ENCODE peak calls at places on chromosomes 7 and 10, in ten cellular contexts. E is body of pancreas; R is heart left ventricle; M is hepatocyte; W is fibroblast of lung; L is naive thymus-derived CD4-positive, alpha-beta T cell; I is psoas muscle; P is keratinocyte; T is SK-N-SH; B is cardiac muscle cell. K is an unnamed sample.

GRCh38 chr7:2521952-2522591 is 2.5 kb downstream of the LFNG start:
- DNase-seq in E (peak; percentile 48), R (peak; percentile 80), M (no peak), W (no peak), L (peak; percentile 64), I (peak; percentile 50), P (no peak), T (no peak), B (peak; percentile 39), K (no peak)

GRCh38 chr10:130631139-130631864 is 495.1 kb downstream of the GLRX3 start:
- DNase-seq in E (no peak), R (no peak), M (no peak), W (no peak), L (no peak), I (no peak), P (no peak), T (no peak), B (no peak), K (no peak)

GRCh38 chr7:45173596-45174327 is 16.2 kb downstream of the RAMP3 start:
- DNase-seq in E (no peak), R (peak; percentile 14), M (no peak), W (no peak), L (no peak), I (no peak), P (no peak), T (no peak), B (no peak), K (no peak)

GRCh38 chr10:5555031-5555510 is 30.3 kb downstream of the CALML3 start:
- DNase-seq in E (no peak), R (no peak), M (no peak), W (peak; percentile 24), L (no peak), I (no peak), P (no peak), T (no peak), B (no peak), K (no peak)

GRCh38 chr10:86611386-86611785 is 43.0 kb upstream of the OPN4 start:
- DNase-seq in E (no peak), R (no peak), M (no peak), W (no peak), L (no peak), I (no peak), P (no peak), T (no peak), B (no peak), K (no peak)

GRCh38 chr7:73839290-73839689 is 3.0 kb downstream of the METTL27 start:
- DNase-seq in E (no peak), R (no peak), M (no peak), W (no peak), L (no peak), I (no peak), P (no peak), T (no peak), B (no peak), K (no peak)

GRCh38 chr7:27176962-27177794 is 3.1 kb upstream of the HOXA10 start:
- DNase-seq in E (peak; percentile 6), R (no peak), M (no peak), W (no peak), L (no peak), I (no peak), P (no peak), T (no peak), B (no peak), K (no peak)

GRCh38 chr7:34128762-34129161 is 223.4 kb downstream of the BMPER start:
- DNase-seq in E (no peak), R (no peak), M (no peak), W (no peak), L (no peak), I (no peak), P (no peak), T (no peak), B (peak; percentile 78), K (no peak)

GRCh38 chr10:22723783-22724182 is 9.4 kb upstream of the PIP4K2A start:
- DNase-seq in E (no peak), R (no peak), M (no peak), W (no peak), L (no peak), I (no peak), P (no peak), T (no peak), B (no peak), K (no peak)

GRCh38 chr10:95208702-95209391 is 14.8 kb downstream of the ACSM6 start:
- DNase-seq in E (no peak), R (no peak), M (no peak), W (peak; percentile 25), L (no peak), I (no peak), P (no peak), T (peak; percentile 37), B (peak; percentile 26), K (no peak)
- H3K27ac ChIP-seq in E (no peak overlapping the region), R (no peak overlapping the region), M (no peak overlapping the region), W (no peak overlapping the region), L (no peak overlapping the region), I (no peak overlapping the region), P (no peak overlapping the region), T (no peak overlapping the region), B (no peak overlapping the region), K (no peak overlapping the region)

GRCh38 chr10:7409045-7409731 is 1.6 kb downstream of the SFMBT2 start:
- DNase-seq in E (no peak), R (peak; percentile 34), M (peak; percentile 31), W (peak; percentile 66), L (peak; percentile 61), I (peak; percentile 25), P (no peak), T (peak; percentile 74), B (peak; percentile 7), K (no peak)

GRCh38 chr10:7411671-7412481 is 1.0 kb upstream of the SFMBT2 start:
- DNase-seq in E (no peak), R (no peak), M (peak; percentile 10), W (no peak), L (peak; percentile 30), I (peak; percentile 25), P (no peak), T (peak; percentile 38), B (no peak), K (no peak)

GRCh38 chr10:7410800-7411670 is at the start of gene SFMBT2:
- DNase-seq in E (peak; percentile 50), R (peak; percentile 68), M (peak; percentile 75), W (peak; percentile 89), L (peak; percentile 71), I (peak; percentile 64), P (peak; percentile 7), T (peak; percentile 92), B (peak; percentile 76), K (peak; percentile 73)

GRCh38 chr10:7409732-7410168 is 1.1 kb downstream of the SFMBT2 start:
- DNase-seq in E (no peak), R (no peak), M (peak; percentile 17), W (peak; percentile 47), L (no peak), I (no peak), P (no peak), T (peak; percentile 52), B (no peak), K (no peak)

DNA sequence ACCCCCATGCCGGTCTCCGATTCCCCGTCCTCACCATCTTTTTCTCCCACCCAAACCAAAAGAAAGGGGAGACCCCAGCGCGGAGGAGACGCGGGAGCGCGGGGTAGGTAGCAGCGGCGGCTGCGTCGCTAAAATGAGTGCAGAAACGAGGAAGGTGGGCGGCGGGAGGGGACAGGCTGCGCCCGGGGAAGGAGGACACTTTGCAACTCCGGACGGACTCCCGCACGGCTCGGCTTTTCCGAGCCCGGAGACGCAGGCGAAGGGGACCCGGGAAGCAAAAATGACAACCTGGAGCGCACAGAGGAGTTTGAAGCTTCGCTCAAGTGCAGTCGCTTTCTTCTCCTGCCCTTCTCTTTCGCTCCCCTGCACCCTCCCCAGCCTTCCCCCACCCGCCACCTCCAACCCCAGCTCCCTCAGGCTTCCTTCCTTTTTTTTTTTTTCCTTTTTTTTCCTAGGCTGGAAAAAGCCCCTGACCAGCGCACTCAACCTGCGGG is 481 bp downstream of the SFMBT2 start:
- DNase-seq in E (no peak), R (peak; percentile 32), M (peak; percentile 33), W (peak; percentile 22), L (peak; percentile 61), I (peak; percentile 31), P (no peak), T (peak; percentile 60), B (peak; percentile 9), K (no peak)
- H3K27ac ChIP-seq in E (no peak overlapping the region), R (peak overlapping the region; percentile 76), M (peak overlapping the region; percentile 40), W (no peak overlapping the region), L (peak overlapping the region; percentile 76), I (peak overlapping the region; percentile 81), P (no peak overlapping the region), T (peak overlapping the region; percentile 60), B (no peak overlapping the region), K (peak overlapping the region; percentile 79)

DNA sequence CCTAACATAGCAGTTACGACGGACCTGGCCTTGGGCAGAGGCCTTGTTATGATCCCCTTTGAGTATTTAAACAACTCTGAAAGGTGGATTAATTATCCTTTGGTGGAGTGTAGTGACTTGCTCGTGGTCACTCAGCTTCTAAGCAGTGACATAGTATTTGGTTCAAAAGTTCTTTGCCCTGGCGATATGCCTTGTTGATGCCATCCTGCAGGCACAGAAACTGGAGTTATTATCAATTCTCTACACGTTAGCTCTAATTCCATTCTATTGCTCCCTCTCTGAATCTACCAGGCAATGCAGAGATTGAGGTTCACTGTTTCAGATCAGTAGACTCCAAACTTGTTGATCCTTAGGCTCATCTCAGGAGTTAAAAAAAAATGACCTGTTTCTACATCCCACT is 32.5 kb upstream of the ELMO1 start:
- DNase-seq in E (no peak), R (no peak), M (no peak), W (no peak), L (no peak), I (no peak), P (no peak), T (no peak), B (no peak), K (no peak)
- H3K27ac ChIP-seq in E (no peak overlapping the region), R (no peak overlapping the region), M (no peak overlapping the region), W (no peak overlapping the region), L (no peak overlapping the region), I (no peak overlapping the region), P (no peak overlapping the region), T (no peak overlapping the region), B (no peak overlapping the region), K (peak overlapping the region; percentile 75)

DNA sequence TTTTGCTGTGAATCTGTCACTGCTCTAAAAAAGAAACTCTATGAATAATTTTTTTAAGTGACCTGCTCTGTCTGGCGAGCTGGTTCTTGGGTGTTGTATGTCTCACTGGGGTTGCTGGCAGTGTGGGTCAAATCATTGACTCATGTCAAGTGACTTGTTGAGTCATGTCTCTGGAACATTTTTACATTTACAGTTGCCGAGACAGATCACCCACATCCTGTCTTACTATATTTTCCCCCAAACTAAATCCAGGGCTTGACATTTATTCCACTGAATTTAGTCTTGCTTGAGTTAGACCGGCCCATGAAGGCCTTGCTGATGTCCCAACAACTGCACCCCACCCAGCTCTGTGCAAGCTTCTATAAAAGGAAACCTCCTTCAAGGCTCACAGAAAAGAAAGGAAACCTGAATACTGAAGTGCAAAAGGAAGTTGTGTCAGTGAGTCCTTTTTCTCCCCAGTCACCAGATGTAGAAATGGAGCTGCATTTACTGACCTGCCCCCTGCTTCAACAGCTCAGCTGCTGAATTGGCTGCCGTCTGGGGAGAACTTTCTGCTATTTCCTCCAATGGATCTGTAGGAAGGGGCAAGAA is 290.4 kb downstream of the TNS3 start:
- DNase-seq in E (no peak), R (no peak), M (no peak), W (peak; percentile 95), L (peak; percentile 30), I (no peak), P (peak; percentile 91), T (no peak), B (peak; percentile 69), K (no peak)
- H3K27ac ChIP-seq in E (no peak overlapping the region), R (peak overlapping the region; percentile 29), M (peak overlapping the region; percentile 66), W (peak overlapping the region; percentile 77), L (no peak overlapping the region), I (peak overlapping the region; percentile 85), P (peak overlapping the region; percentile 75), T (peak overlapping the region; percentile 77), B (no peak overlapping the region), K (no peak overlapping the region)

K was measured in substantia nigra.